ENCODE peak calls at places on chromosomes 16 and 17, in ten cellular contexts. Q is body of pancreas, A is HCT116, V is ovary, T is testis, D is breast epithelium, I is lower leg skin, G is tibial nerve, N is stomach, R is A549. X is an unnamed sample.

GRCh38 chr16:65117701-65118448 is 4.0 kb downstream of the CDH11 start:
- DNase-seq in R (peak), G (peak), V (peak), D (peak), T (peak), N (peak), Q (peak), I (peak), A (peak), X (peak)

GRCh38 chr16:89572042-89572441 is 3.5 kb upstream of the CPNE7 start:
- DNase-seq in Q (peak), D (no peak), R (no peak), A (no peak), G (no peak), V (no peak), N (no peak), I (no peak), T (no peak), X (no peak)

GRCh38 chr17:59287887-59288286 is 43.6 kb upstream of the YPEL2 start:
- DNase-seq in R (no peak), Q (no peak), I (no peak), V (no peak), D (no peak), A (no peak), G (no peak), N (no peak), T (no peak), X (no peak)

GRCh38 chr17:21382560-21383495 is 6.7 kb downstream of the KCNJ12 start:
- DNase-seq in G (no peak), Q (no peak), T (no peak), R (no peak), D (no peak), A (no peak), I (no peak), V (no peak), N (no peak), X (no peak)

GRCh38 chr17:32192379-32192778 is 50.1 kb downstream of the RHOT1 start:
- DNase-seq in A (no peak), I (no peak), G (no peak), Q (no peak), T (no peak), N (no peak), D (no peak), V (no peak), R (no peak), X (no peak)

GRCh38 chr16:70590722-70591438 is 55.5 kb upstream of the IL34 start:
- DNase-seq in V (no peak), D (no peak), Q (peak), I (no peak), R (no peak), A (no peak), T (peak), G (peak), N (no peak), X (no peak)

GRCh38 chr17:50768348-50768761 is 1.0 kb upstream of the ANKRD40CL start:
- DNase-seq in R (peak), I (peak), N (peak), V (no peak), G (no peak), T (no peak), D (peak), A (peak), Q (peak), X (no peak)

GRCh38 chr16:89281189-89281577 is 63.7 kb downstream of the ZNF778 start:
- DNase-seq in G (no peak), N (no peak), D (no peak), A (no peak), V (no peak), Q (no peak), I (no peak), R (no peak), T (no peak), X (no peak)

GRCh38 chr17:66715745-66716156 is 119.2 kb upstream of the CACNG5 start:
- DNase-seq in Q (no peak), I (no peak), A (peak), R (peak), G (peak), V (no peak), T (no peak), N (no peak), D (no peak), X (peak)

GRCh38 chr17:61407211-61407911 is 7.7 kb downstream of the TBX2 start:
- DNase-seq in G (no peak), Q (no peak), D (no peak), N (no peak), R (no peak), V (no peak), A (no peak), T (no peak), I (no peak), X (no peak)

GRCh38 chr16:30896890-30897730 is 696 bp downstream of the CTF1 start:
- DNase-seq in G (peak), I (peak), V (peak), N (peak), D (peak), R (peak), T (peak), A (peak), Q (peak), X (peak)

DNA sequence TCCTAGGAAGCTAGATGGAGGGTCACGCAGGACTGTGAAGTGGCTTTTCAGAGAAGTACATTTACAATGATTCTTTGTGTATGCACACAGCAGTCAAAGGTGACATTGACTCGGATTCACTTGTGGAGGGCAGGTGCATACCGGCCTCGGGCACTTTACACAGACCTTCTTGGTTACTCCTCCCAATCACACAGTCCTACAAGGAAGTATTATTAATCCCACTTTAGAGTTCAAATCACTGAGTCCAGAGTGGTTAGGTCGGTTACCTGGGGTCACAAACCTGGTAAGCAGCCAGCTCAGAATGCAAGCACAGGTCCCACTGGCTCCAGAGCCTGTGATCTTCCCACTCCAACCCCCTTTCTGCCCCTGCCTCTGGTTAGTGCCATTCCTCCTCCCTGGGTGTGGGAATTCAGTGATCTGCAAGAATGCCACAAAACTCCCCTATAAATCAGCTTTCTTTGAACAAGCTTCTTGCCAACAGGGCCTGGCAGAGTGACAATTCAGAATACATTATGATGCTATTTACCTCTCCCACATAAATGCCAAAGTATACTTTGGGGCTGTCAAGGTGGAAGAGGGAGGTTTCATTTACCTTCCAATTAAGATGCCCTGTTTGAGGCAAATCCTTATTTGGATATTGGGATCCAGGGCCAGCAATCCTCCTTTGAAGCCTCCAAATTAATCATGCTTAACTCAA is 7.0 kb downstream of the CHD9NB start:
- DNase-seq in R (no peak), Q (peak), I (no peak), A (no peak), G (no peak), V (no peak), T (no peak), N (peak), D (no peak), X (no peak)
- TF ChIP-seq POLR2A in R (no peak), Q (no peak), I (no peak), A (no peak), G (no peak), V (no peak), T (no peak), N (no peak), D (no peak), X (no peak)

GRCh38 chr16:59188029-59188428 is 453.9 kb upstream of the GOT2 start:
- DNase-seq in I (no peak), N (no peak), V (no peak), D (no peak), Q (no peak), R (no peak), A (no peak), G (no peak), T (no peak), X (no peak)

GRCh38 chr16:59198487-59198886 is 464.4 kb upstream of the GOT2 start:
- DNase-seq in V (no peak), G (no peak), A (no peak), T (no peak), D (no peak), R (no peak), N (no peak), Q (no peak), I (no peak), X (no peak)

GRCh38 chr16:59195242-59195641 is 461.1 kb upstream of the GOT2 start:
- DNase-seq in R (no peak), D (no peak), N (no peak), T (no peak), A (no peak), I (no peak), V (no peak), G (no peak), Q (no peak), X (no peak)

GRCh38 chr16:59192551-59193199 is 458.6 kb upstream of the GOT2 start:
- DNase-seq in D (no peak), Q (no peak), A (no peak), G (peak), T (peak), N (no peak), V (no peak), R (peak), I (no peak), X (peak)
- TF ChIP-seq CTCF in D (no peak), Q (no peak), A (peak), G (no peak), T (no peak), N (no peak), V (no peak), R (peak), I (no peak), X (peak)

GRCh38 chr17:69418535-69418934 is 4.0 kb downstream of the MAP2K6 start:
- DNase-seq in D (no peak), I (no peak), V (no peak), A (no peak), N (no peak), Q (no peak), G (no peak), R (no peak), T (no peak), X (no peak)

GRCh38 chr17:69414408-69415274 is at the start of gene MAP2K6:
- DNase-seq in D (peak), G (peak), I (peak), Q (peak), V (peak), N (peak), R (peak), T (peak), A (no peak), X (peak)

GRCh38 chr17:69417545-69418483 is 3.3 kb downstream of the MAP2K6 start:
- DNase-seq in R (no peak), D (no peak), T (no peak), Q (no peak), G (no peak), V (no peak), N (no peak), A (no peak), I (no peak), X (no peak)

GRCh38 chr17:69412336-69412735 is 2.2 kb upstream of the MAP2K6 start:
- DNase-seq in T (no peak), V (no peak), I (no peak), R (no peak), N (no peak), A (no peak), Q (no peak), G (no peak), D (no peak), X (no peak)

DNA sequence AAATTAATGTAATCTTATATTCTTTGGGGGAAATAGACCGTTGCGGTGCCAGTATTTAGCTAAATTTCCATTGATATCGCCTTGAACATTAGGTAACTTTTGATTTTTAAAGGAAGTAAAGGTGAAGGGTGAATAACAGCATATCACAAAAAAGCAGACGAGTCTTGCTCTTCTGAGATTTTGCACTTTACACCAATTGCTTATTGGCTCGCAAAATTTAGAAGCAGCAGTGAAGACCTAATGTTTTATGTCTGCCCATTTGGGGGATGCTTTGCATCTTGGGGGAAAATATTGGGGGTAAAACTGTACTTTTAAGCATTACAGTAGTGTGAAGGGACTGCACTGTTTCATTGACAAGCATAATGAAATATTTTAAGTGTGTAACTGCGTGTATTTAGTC is 934 bp downstream of the MAP2K6 start:
- DNase-seq in N (no peak), Q (no peak), G (no peak), T (no peak), R (no peak), I (no peak), D (no peak), A (no peak), V (no peak), X (no peak)
- H3K4me3 ChIP-seq in N (peak), Q (no peak), G (peak), T (peak), R (peak), I (no peak), D (peak), A (no peak), V (peak), X (peak)

DNA sequence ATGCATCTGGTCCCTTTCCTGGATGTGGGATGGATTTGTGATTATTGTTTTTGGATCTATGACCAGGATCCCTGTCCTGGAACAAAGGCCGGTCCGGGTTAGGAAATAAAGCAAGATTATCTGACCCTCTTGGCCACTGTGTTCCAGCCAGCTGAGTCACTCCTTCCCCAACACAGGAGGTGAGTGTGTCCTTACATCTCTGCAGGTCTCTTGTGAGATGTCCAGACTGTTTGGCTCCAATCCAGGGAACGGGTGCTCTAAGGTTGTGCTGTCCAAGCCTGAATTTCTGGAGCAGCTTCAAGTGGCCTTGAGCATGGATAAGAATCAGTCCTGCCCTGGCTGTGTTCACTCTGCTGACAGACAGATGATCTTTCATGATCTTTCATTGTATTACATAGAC is 136.5 kb upstream of the CCL2 start:
- DNase-seq in A (no peak), R (no peak), Q (no peak), V (no peak), G (no peak), N (no peak), T (no peak), I (no peak), D (no peak), X (no peak)
- TF ChIP-seq POLR2A in A (no peak), R (no peak), Q (no peak), V (no peak), G (no peak), N (no peak), T (no peak), I (no peak), D (no peak), X (no peak)

DNA sequence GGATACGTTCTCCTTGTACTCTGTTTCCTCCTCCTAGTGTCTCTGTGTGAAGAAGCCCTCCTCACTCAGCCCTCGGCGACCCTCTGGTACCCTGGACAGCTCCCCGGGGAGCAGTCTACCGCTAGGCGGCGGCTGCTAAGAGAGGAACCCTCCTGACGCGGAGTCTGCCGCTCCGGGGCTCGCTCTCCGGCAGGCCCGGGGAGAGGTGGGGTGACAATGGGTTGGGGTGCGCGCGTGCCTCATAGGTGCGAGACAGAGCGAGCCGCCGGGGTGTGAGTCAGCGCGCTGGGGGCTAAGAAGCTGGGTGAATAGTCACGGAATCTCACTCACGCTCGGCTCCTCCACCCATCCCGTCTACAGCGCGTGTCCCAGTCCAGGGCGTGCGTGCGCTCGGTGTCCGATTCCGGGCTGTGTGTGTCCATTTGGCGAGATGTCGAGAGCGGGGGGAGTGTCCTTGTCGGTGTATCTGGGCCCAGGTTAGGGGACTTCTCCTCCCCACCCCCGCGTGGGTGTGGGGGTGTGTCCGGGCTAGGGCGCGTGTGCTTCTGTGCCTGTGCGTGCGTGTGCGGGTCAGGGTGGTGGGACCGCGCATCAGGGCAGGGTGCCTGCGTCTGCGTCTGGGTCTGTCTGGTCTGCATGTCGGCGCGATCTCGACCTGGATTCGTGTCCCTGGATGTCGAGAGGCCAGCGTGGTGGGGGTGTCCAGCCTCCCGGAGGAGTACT is 578 bp upstream of the HS3ST2 start:
- DNase-seq in T (peak), N (peak), D (no peak), Q (peak), V (no peak), R (no peak), I (peak), A (no peak), G (no peak), X (peak)
- TF ChIP-seq CTCF in T (peak), N (peak), D (peak), Q (no peak), V (no peak), R (peak), I (no peak), A (no peak), G (no peak), X (no peak)

GRCh38 chr16:5693426-5693825 is 595.8 kb upstream of the EEF2KMT start:
- DNase-seq in I (no peak), T (no peak), D (no peak), N (no peak), Q (no peak), R (no peak), G (no peak), V (no peak), A (no peak), X (no peak)
- H3K4me3 ChIP-seq in I (no peak), T (no peak), D (no peak), N (no peak), Q (no peak), R (no peak), G (no peak), V (no peak), A (no peak), X (no peak)